ENCODE peak calls at places on chromosomes 11 and 22, in four cellular contexts. S is suprapubic skin, G is transverse colon, L is sigmoid colon. U is an unnamed sample.

GRCh38 chr11:12275818-12276217 is 101.6 kb upstream of the PARVA start:
- DNase-seq in S (peak; percentile 52), G (no peak), L (peak; percentile 56), U (no peak)

GRCh38 chr11:120139316-120140069 is 1.6 kb upstream of the TRIM29 start:
- DNase-seq in S (peak; percentile 56), G (no peak), L (no peak), U (no peak)

GRCh38 chr11:7646866-7647265 is 26.4 kb downstream of the CYB5R2 start:
- DNase-seq in S (no peak), G (no peak), L (no peak), U (no peak)

GRCh38 chr11:121964591-121964990 is 151.4 kb downstream of the BLID start:
- DNase-seq in S (no peak), G (no peak), L (no peak), U (no peak)

GRCh38 chr22:19890502-19891349 is 36.1 kb upstream of the GNB1L start:
- DNase-seq in S (no peak), G (no peak), L (no peak), U (no peak)

GRCh38 chr22:24443668-24444067 is 16.3 kb downstream of the ADORA2A start:
- DNase-seq in S (peak; percentile 18), G (no peak), L (no peak), U (no peak)

GRCh38 chr11:72721276-72721675 is 30.9 kb downstream of the ARAP1 start:
- DNase-seq in S (no peak), G (no peak), L (no peak), U (no peak)

GRCh38 chr22:32801436-32802290 is at the start of gene TIMP3:
- DNase-seq in S (peak; percentile 92), G (peak; percentile 74), L (peak; percentile 96), U (peak; percentile 96)

GRCh38 chr11:115941044-115941443 is 436.8 kb upstream of the CADM1 start:
- DNase-seq in S (no peak), G (no peak), L (no peak), U (no peak)

GRCh38 chr22:42316988-42317387 is 46.5 kb upstream of the TCF20 start:
- DNase-seq in S (no peak), G (peak; percentile 86), L (peak; percentile 87), U (no peak)

GRCh38 chr22:44839061-44839460 is 86.7 kb downstream of the ARHGAP8 start:
- DNase-seq in S (no peak), G (no peak), L (no peak), U (no peak)

GRCh38 chr11:46639197-46639839 is 22.0 kb downstream of the ATG13 start:
- DNase-seq in S (no peak), G (no peak), L (no peak), U (no peak)

GRCh38 chr22:31637375-31637937 is 24.6 kb downstream of the PISD start:
- DNase-seq in S (no peak), G (no peak), L (no peak), U (no peak)

GRCh38 chr11:114616516-114616915 is 20.9 kb upstream of the NXPE4 start:
- DNase-seq in S (no peak), G (no peak), L (no peak), U (peak; percentile 39)

GRCh38 chr22:24510694-24511625 is 15.8 kb downstream of the UPB1 start:
- DNase-seq in S (no peak), G (no peak), L (no peak), U (no peak)

GRCh38 chr11:19912206-19913118 is 199.8 kb downstream of the NAV2 start:
- DNase-seq in S (no peak), G (no peak), L (no peak), U (no peak)

GRCh38 chr11:10911907-10912306 is 54.1 kb upstream of the ZBED5 start:
- DNase-seq in S (no peak), G (no peak), L (no peak), U (no peak)

GRCh38 chr11:10913075-10913474 is 55.2 kb upstream of the ZBED5 start:
- DNase-seq in S (no peak), G (no peak), L (no peak), U (peak; percentile 50)

GRCh38 chr11:10909141-10909883 is 51.5 kb upstream of the ZBED5 start:
- DNase-seq in S (no peak), G (no peak), L (no peak), U (no peak)

GRCh38 chr11:10906521-10906920 is 48.7 kb upstream of the ZBED5 start:
- DNase-seq in S (no peak), G (no peak), L (no peak), U (no peak)

DNA sequence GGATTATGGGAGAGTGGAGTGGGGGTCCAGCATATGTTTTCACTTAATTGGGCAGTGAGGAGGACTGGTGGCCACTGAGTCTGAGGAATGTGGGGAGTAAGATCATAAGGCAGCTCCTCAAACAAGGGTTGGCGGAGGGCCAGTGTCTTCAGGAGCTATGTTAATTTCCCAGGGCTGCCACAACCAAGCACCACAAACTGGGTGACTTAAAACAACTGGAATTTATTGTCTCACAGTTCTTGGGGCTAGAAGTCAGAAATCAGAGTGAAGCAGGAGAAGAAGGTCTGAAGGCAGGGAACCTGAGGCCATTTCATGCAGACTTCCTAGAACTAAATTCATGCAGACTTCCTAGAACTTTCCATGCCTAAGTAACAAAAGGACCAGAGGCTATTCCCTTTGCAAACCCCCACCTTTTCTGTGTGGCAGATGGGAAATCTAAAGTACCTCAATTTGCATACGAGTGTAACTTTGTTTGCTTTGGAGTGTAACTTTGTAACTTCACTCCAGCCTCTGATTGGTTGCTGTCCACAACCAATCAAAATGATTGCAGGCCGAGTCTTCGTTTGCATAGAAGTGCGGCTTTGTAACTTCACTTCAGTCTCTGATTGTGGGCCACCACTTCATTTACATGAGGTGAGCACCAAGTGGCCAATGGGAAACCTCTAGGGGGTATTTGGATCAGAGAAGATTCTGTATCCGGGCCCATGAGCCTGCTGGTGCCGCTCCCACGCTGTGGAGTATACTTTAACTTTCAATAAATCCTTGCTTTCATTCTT is 50.5 kb upstream of the ZBED5 start:
- DNase-seq in S (no peak), G (no peak), L (no peak), U (no peak)
- H3K27ac ChIP-seq in S (no peak overlapping the region), G (no peak overlapping the region), L (no peak overlapping the region), U (no peak overlapping the region)

GRCh38 chr11:65496304-65497140 is 2.3 kb upstream of the MALAT1 start:
- DNase-seq in S (peak; percentile 73), G (no peak), L (peak; percentile 76), U (no peak)
- H3K4me1 ChIP-seq in S (peaks cover 56% of the 10 kb centered on the region), G (peaks cover 56% of the 10 kb centered on the region), L (peaks cover 55% of the 10 kb centered on the region), U (peaks cover 53% of the 10 kb centered on the region)

DNA sequence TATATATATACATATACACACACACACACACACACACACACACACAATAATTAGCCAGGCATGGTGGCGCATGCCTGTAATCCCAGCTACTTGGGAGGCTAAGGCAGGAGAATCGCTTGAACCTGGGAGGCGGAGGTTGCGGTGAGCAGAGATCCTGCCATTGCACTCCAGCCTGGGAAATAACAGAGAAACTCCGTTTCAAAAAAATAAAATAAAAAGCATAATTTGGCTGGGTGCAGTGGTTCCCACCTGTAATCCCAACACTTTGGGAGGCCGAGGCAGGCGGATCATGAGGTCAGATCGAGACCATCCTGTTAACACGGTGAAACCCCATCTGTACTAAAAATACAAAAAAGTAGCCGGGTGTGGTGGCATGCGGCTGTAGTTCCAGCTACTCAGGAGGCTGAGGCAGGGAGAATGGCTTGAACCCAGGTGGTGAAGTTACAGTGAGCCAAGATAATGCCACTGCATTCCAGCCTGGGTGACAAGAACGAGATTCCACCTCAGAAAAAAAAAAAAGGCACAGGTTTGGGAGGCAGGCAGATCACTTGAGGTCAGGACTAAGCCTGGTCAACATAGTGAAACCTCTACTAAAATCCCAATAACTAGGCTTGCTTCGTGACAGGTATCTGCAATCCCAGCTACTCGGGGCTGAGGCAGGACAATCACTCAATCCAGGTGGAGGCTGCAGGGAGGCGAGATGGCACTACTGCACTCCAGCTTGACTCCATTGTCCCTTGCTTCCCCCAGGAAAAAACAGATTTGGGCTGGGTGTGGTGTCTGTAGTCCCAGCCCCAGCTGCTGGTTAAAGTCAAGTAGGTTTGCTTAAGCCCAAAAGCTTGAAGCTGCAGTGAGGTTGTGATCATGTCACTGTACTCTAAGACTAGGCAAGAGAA is 11.8 kb upstream of the WDR74 start:
- DNase-seq in S (no peak), G (no peak), L (no peak), U (no peak)
- TF ChIP-seq EP300 in S (no peak), G (no peak), L (no peak), U (no peak)

DNA sequence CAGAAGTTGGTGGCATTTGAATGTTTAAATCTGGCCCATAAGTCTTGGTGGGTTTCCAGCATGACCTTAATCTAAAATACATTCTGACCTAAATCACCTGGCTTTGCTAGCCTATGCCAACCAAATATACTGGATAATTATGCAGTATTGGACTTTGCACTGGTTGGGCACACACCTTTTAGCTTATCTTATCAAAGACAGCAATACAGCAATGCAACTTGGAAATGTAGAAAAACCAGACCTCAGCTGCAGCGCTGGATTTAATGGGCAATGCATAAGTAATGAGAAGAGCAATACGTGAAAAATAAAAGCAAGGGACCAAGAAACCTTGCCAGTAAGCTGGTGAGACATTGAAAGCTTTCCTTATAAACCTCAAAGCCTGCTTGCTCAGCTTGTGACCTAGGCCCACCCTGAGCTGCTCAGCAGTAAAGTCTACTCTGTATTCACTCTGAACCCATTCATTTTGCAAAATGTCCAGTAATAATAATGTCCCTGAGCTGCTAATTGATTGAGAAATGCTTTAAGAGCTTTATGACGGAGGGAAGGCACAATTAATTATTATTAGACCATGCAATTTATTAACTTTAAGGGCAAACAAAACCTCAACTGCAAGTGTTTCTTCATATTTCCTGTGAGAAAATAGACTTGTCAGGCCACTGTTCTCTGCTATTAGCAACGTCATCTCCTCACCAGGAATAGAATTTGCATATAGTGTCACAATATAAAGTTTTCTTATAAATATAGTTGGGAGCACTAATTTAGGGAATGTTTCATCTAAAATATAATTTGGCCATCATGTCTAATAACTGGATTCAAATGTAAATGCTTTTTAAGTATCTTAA is 49.4 kb upstream of the CEP295 start:
- DNase-seq in S (no peak), G (peak; percentile 68), L (no peak), U (no peak)
- H3K27ac ChIP-seq in S (no peak overlapping the region), G (peak overlapping the region; percentile 57), L (no peak overlapping the region), U (no peak overlapping the region)